ENCODE peak calls at places on chromosomes 4 and X, in four cellular contexts. K, M, C and G are unnamed samples.

GRCh38 chr4:152665691-152666410 is 13.9 kb downstream of the TMEM154 start:
- DNase-seq in K (no peak), M (no peak), C (no peak), G (peak)

GRCh38 chr4:107896158-107896645 is 35.1 kb upstream of the CYP2U1 start:
- DNase-seq in K (no peak), M (no peak), C (no peak), G (no peak)

GRCh38 chr4:86247906-86248305 is 111.9 kb downstream of the MAPK10 start:
- DNase-seq in K (no peak), M (no peak), C (no peak), G (no peak)

GRCh38 chrX:107710617-107711391 is 64.8 kb downstream of the TSC22D3 start:
- DNase-seq in K (peak), M (peak), C (peak), G (peak)

GRCh38 chr4:100742045-100742444 is 224.2 kb upstream of the EMCN start:
- DNase-seq in K (no peak), M (no peak), C (peak), G (no peak)

GRCh38 chr4:39706829-39707511 is 9.0 kb downstream of the UBE2K start:
- DNase-seq in K (no peak), M (no peak), C (no peak), G (no peak)

GRCh38 chr4:111556141-111556781 is 589.0 kb upstream of the FAM241A start:
- DNase-seq in K (no peak), M (no peak), C (no peak), G (no peak)

GRCh38 chrX:123881330-123881729 is 21.5 kb downstream of the XIAP start:
- DNase-seq in K (no peak), M (no peak), C (no peak), G (no peak)

GRCh38 chr4:124711469-124712416 is 789 bp downstream of the ANKRD50 start:
- DNase-seq in K (peak), M (peak), C (peak), G (peak)

GRCh38 chr4:145937021-145937861 is 1.4 kb downstream of the ZNF827 start:
- DNase-seq in K (peak), M (no peak), C (peak), G (peak)

GRCh38 chr4:70747874-70748273 is 26.1 kb downstream of the RUFY3 start:
- DNase-seq in K (no peak), M (no peak), C (no peak), G (no peak)

GRCh38 chr4:54063224-54063623 is 1.2 kb downstream of the CHIC2 start:
- DNase-seq in K (no peak), M (no peak), C (peak), G (no peak)

GRCh38 chr4:128812360-128812958 is 3.0 kb downstream of the JADE1 start:
- DNase-seq in K (peak), M (no peak), C (peak), G (no peak)

GRCh38 chr4:144894525-144894924 is 203.5 kb downstream of the ANAPC10 start:
- DNase-seq in K (no peak), M (peak), C (peak), G (peak)

GRCh38 chr4:7867701-7868429 is 71.8 kb downstream of the AFAP1 start:
- DNase-seq in K (no peak), M (no peak), C (no peak), G (no peak)

GRCh38 chr4:54099287-54099958 is 540 bp upstream of the GSX2 start:
- DNase-seq in K (no peak), M (no peak), C (peak), G (no peak)

GRCh38 chr4:13289391-13289790 is 194.7 kb downstream of the RAB28 start:
- DNase-seq in K (no peak), M (no peak), C (no peak), G (no peak)

GRCh38 chr4:65825121-65825520 is 154.8 kb upstream of the EPHA5 start:
- DNase-seq in K (no peak), M (no peak), C (no peak), G (no peak)

GRCh38 chr4:30952526-30953219 is 232.5 kb downstream of the PCDH7 start:
- DNase-seq in K (no peak), M (no peak), C (no peak), G (no peak)

GRCh38 chr4:37487668-37488067 is 198.5 kb downstream of the RELL1 start:
- DNase-seq in K (no peak), M (no peak), C (no peak), G (no peak)

GRCh38 chr4:98374643-98375042 is 113.5 kb downstream of the RAP1GDS1 start:
- DNase-seq in K (no peak), M (no peak), C (no peak), G (no peak)

GRCh38 chrX:16512401-16512776 is 137.6 kb upstream of the S100G start:
- DNase-seq in K (no peak), M (no peak), C (no peak), G (no peak)

GRCh38 chrX:108304210-108304609 is 134.0 kb downstream of the COL4A6 start:
- DNase-seq in K (no peak), M (no peak), C (peak), G (no peak)

GRCh38 chr4:25654971-25655963 is at the start of gene SLC34A2:
- DNase-seq in K (peak), M (peak), C (no peak), G (peak)

GRCh38 chrX:3094261-3094660 is 53.0 kb downstream of the ARSF start:
- DNase-seq in K (peak), M (no peak), C (no peak), G (peak)

GRCh38 chr4:121181493-121181892 is 17.4 kb upstream of the TNIP3 start:
- DNase-seq in K (no peak), M (no peak), C (no peak), G (no peak)

GRCh38 chr4:107862658-107863057 is 37.9 kb downstream of the SGMS2 start:
- DNase-seq in K (peak), M (no peak), C (no peak), G (peak)

GRCh38 chr4:146255463-146255862 is 41.1 kb downstream of the REELD1 start:
- DNase-seq in K (no peak), M (no peak), C (no peak), G (no peak)

GRCh38 chr4:53098681-53099121 is 236.6 kb downstream of the RASL11B start:
- DNase-seq in K (no peak), M (no peak), C (no peak), G (no peak)

GRCh38 chr4:167779280-167779679 is 313.1 kb upstream of the ANXA10 start:
- DNase-seq in K (no peak), M (no peak), C (no peak), G (no peak)

GRCh38 chr4:26062221-26062620 is 148.2 kb downstream of the SMIM20 start:
- DNase-seq in K (no peak), M (no peak), C (no peak), G (no peak)